ENCODE peak calls at places on chromosomes 5 and 9, in six cellular contexts. One of them, this sample, is unnamed.

GRCh38 chr9:112041199-112041535 is 133.9 kb downstream of the SUSD1 start:
- DNase-seq in neuronal stem cell: no peak
- DNase-seq in cardiac muscle cell: no peak
- DNase-seq in iPS DF 6.9: no peak
- DNase-seq in right atrium auricular region: no peak
- DNase-seq in sigmoid colon: no peak
- DNase-seq in this sample: no peak

GRCh38 chr9:110745656-110746055 is 77.1 kb downstream of the MUSK start:
- DNase-seq in neuronal stem cell: no peak
- DNase-seq in cardiac muscle cell: no peak
- DNase-seq in iPS DF 6.9: no peak
- DNase-seq in right atrium auricular region: no peak
- DNase-seq in sigmoid colon: no peak
- DNase-seq in this sample: no peak

GRCh38 chr5:148374693-148375360 is 8.9 kb upstream of the FBXO38 start:
- DNase-seq in neuronal stem cell: peak; percentile 33
- DNase-seq in cardiac muscle cell: peak; percentile 68
- DNase-seq in iPS DF 6.9: peak; percentile 41
- DNase-seq in right atrium auricular region: no peak
- DNase-seq in sigmoid colon: no peak
- DNase-seq in this sample: peak; percentile 35

GRCh38 chr9:136328622-136329041 is 1.3 kb downstream of the GPSM1 start:
- DNase-seq in neuronal stem cell: no peak
- DNase-seq in cardiac muscle cell: peak; percentile 83
- DNase-seq in iPS DF 6.9: no peak
- DNase-seq in right atrium auricular region: no peak
- DNase-seq in sigmoid colon: peak; percentile 69
- DNase-seq in this sample: no peak

GRCh38 chr9:105187781-105188180 is 56.7 kb upstream of the SLC44A1 start:
- DNase-seq in neuronal stem cell: no peak
- DNase-seq in cardiac muscle cell: no peak
- DNase-seq in iPS DF 6.9: no peak
- DNase-seq in right atrium auricular region: no peak
- DNase-seq in sigmoid colon: no peak
- DNase-seq in this sample: peak; percentile 33

GRCh38 chr5:54743997-54744788 is 226.6 kb downstream of the SNX18 start:
- DNase-seq in neuronal stem cell: no peak
- DNase-seq in cardiac muscle cell: no peak
- DNase-seq in iPS DF 6.9: no peak
- DNase-seq in right atrium auricular region: no peak
- DNase-seq in sigmoid colon: no peak
- DNase-seq in this sample: no peak

GRCh38 chr5:7916171-7916804 is 47.3 kb downstream of the MTRR start:
- DNase-seq in neuronal stem cell: no peak
- DNase-seq in cardiac muscle cell: no peak
- DNase-seq in iPS DF 6.9: no peak
- DNase-seq in right atrium auricular region: no peak
- DNase-seq in sigmoid colon: no peak
- DNase-seq in this sample: no peak

GRCh38 chr5:52760695-52761366 is 26.9 kb upstream of the ITGA1 start:
- DNase-seq in neuronal stem cell: no peak
- DNase-seq in cardiac muscle cell: no peak
- DNase-seq in iPS DF 6.9: no peak
- DNase-seq in right atrium auricular region: no peak
- DNase-seq in sigmoid colon: no peak
- DNase-seq in this sample: no peak

GRCh38 chr9:38689678-38690077 is 30.3 kb downstream of the FAM240B start:
- DNase-seq in neuronal stem cell: peak; percentile 58
- DNase-seq in cardiac muscle cell: no peak
- DNase-seq in iPS DF 6.9: peak; percentile 68
- DNase-seq in right atrium auricular region: peak; percentile 57
- DNase-seq in sigmoid colon: no peak
- DNase-seq in this sample: no peak

GRCh38 chr9:1047605-1048235 is 2.4 kb upstream of the DMRT2 start:
- DNase-seq in neuronal stem cell: no peak
- DNase-seq in cardiac muscle cell: no peak
- DNase-seq in iPS DF 6.9: no peak
- DNase-seq in right atrium auricular region: no peak
- DNase-seq in sigmoid colon: no peak
- DNase-seq in this sample: no peak

GRCh38 chr5:35117960-35118359 is 70.2 kb upstream of the AGXT2 start:
- DNase-seq in neuronal stem cell: no peak
- DNase-seq in cardiac muscle cell: no peak
- DNase-seq in iPS DF 6.9: no peak
- DNase-seq in right atrium auricular region: no peak
- DNase-seq in sigmoid colon: no peak
- DNase-seq in this sample: no peak

GRCh38 chr5:123538670-123539459 is 26.9 kb downstream of the CSNK1G3 start:
- DNase-seq in neuronal stem cell: no peak
- DNase-seq in cardiac muscle cell: no peak
- DNase-seq in iPS DF 6.9: no peak
- DNase-seq in right atrium auricular region: no peak
- DNase-seq in sigmoid colon: no peak
- DNase-seq in this sample: no peak

DNA sequence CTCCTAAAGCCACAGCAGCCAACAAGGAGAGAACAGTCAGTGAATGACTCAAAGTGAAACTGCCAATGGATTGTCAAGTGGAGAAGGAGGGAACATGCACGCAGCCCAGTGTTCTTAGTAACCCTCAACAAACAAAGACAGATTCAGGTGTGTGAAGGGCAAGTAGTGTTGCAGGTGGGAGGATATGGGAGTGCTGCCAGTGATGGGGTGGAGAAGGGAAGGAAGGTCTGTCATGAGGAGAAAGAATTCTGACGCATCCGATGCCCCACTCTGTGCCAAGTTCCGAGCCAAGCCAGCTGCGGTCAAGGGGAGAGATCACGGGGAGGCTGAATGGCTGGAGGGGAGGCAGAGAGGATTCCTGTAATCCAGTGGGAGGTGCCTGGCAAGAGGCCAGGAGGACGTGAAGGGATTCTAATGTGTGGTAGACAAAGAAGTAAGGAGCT is 56.5 kb downstream of the CAST start:
- DNase-seq in neuronal stem cell: no peak
- DNase-seq in cardiac muscle cell: no peak
- DNase-seq in iPS DF 6.9: no peak
- DNase-seq in right atrium auricular region: no peak
- DNase-seq in sigmoid colon: no peak
- DNase-seq in this sample: no peak
- H3K4me1 ChIP-seq in neuronal stem cell: peaks cover 8% of the 10 kb centered on the region
- H3K4me1 ChIP-seq in cardiac muscle cell: peaks cover 18% of the 10 kb centered on the region
- H3K4me1 ChIP-seq in iPS DF 6.9: no peaks in the 10 kb centered on the region
- H3K4me1 ChIP-seq in right atrium auricular region: peaks cover 90% of the 10 kb centered on the region
- H3K4me1 ChIP-seq in sigmoid colon: peaks cover 75% of the 10 kb centered on the region
- H3K4me1 ChIP-seq in this sample: peaks cover 6% of the 10 kb centered on the region

GRCh38 chr5:158468444-158468843 is 609.5 kb upstream of the CLINT1 start:
- DNase-seq in neuronal stem cell: no peak
- DNase-seq in cardiac muscle cell: no peak
- DNase-seq in iPS DF 6.9: no peak
- DNase-seq in right atrium auricular region: no peak
- DNase-seq in sigmoid colon: no peak
- DNase-seq in this sample: no peak

GRCh38 chr5:158463971-158464370 is 605.0 kb upstream of the CLINT1 start:
- DNase-seq in neuronal stem cell: no peak
- DNase-seq in cardiac muscle cell: no peak
- DNase-seq in iPS DF 6.9: no peak
- DNase-seq in right atrium auricular region: peak; percentile 92
- DNase-seq in sigmoid colon: peak; percentile 91
- DNase-seq in this sample: no peak

GRCh38 chr5:158464383-158464782 is 605.4 kb upstream of the CLINT1 start:
- DNase-seq in neuronal stem cell: no peak
- DNase-seq in cardiac muscle cell: no peak
- DNase-seq in iPS DF 6.9: no peak
- DNase-seq in right atrium auricular region: no peak
- DNase-seq in sigmoid colon: no peak
- DNase-seq in this sample: no peak

GRCh38 chr5:158465379-158465972 is 606.5 kb upstream of the CLINT1 start:
- DNase-seq in neuronal stem cell: no peak
- DNase-seq in cardiac muscle cell: no peak
- DNase-seq in iPS DF 6.9: no peak
- DNase-seq in right atrium auricular region: no peak
- DNase-seq in sigmoid colon: no peak
- DNase-seq in this sample: no peak

DNA sequence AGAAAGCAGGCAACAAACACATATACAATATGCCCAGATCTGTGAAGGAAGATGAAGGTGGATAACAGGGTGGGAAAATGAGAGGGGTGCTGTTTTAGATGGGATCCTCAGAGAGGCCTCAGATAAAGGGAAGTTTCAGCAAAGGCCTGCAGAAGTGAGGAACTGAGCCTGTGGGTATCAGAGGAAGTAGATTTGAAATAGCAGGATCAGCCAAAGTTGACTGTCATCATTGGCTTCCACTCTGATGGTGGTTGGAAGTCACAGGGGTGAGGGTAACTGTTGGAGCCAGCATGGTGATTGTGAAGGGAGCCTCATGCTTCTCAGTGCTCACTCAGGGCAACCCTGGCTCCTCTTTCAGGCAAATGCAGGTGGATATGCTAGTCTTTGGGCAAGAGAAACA is 607.3 kb upstream of the CLINT1 start:
- DNase-seq in neuronal stem cell: no peak
- DNase-seq in cardiac muscle cell: no peak
- DNase-seq in iPS DF 6.9: no peak
- DNase-seq in right atrium auricular region: no peak
- DNase-seq in sigmoid colon: no peak
- DNase-seq in this sample: no peak
- H3K27ac ChIP-seq in neuronal stem cell: no peak overlapping the region
- H3K27ac ChIP-seq in cardiac muscle cell: no peak overlapping the region
- H3K27ac ChIP-seq in iPS DF 6.9: no peak overlapping the region
- H3K27ac ChIP-seq in right atrium auricular region: no peak overlapping the region
- H3K27ac ChIP-seq in sigmoid colon: no peak overlapping the region
- H3K27ac ChIP-seq in this sample: no peak overlapping the region

DNA sequence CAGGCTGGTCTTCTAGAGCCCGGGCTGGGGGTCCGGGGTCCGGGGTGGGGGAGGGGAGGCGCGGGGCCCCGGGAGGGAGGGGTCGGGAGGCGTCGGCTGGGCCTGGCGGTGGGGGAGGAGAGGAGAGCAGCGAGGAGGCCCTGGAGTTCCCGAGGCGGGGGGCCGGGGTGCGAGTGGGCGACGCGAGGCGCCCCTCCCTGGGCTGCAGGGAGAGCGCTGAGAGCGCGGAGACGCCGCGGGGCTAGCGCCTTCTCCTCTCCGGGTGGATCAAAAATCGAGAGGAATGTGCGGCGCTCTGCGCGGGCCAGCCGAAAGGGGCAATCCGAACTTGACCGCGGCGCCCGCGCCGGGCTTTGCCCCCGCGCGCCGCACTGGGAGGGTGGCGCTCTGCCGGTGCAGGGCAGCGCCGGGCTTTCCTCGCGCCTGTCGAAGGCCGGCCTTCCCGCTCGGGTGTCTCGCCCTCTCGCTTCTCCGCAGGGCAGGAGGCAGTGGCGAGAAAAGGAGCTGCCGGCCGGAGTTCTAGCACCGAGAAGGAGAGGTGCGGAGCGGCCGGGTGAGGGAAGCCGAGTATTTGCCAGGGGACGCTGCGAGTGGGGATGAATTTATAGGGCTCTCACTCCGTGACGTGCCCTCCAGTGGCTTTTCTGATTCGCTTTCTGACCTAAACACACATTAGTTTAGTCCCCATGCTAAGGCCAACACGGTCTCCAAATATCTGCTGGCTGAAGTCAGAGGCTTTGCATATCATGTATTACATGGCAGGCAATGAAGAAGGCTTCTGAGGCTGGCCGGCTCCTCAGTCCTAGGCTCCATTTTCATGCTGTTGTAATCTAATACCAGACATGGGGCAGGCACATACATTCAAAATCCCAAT is at the start of gene GDNF:
- DNase-seq in neuronal stem cell: no peak
- DNase-seq in cardiac muscle cell: peak; percentile 65
- DNase-seq in iPS DF 6.9: no peak
- DNase-seq in right atrium auricular region: no peak
- DNase-seq in sigmoid colon: peak; percentile 91
- DNase-seq in this sample: no peak
- H3K4me1 ChIP-seq in neuronal stem cell: peaks cover 7% of the 10 kb centered on the region
- H3K4me1 ChIP-seq in cardiac muscle cell: peaks cover 5% of the 10 kb centered on the region
- H3K4me1 ChIP-seq in iPS DF 6.9: peaks cover 3% of the 10 kb centered on the region
- H3K4me1 ChIP-seq in right atrium auricular region: peaks cover 47% of the 10 kb centered on the region
- H3K4me1 ChIP-seq in sigmoid colon: peaks cover 34% of the 10 kb centered on the region
- H3K4me1 ChIP-seq in this sample: peaks cover 13% of the 10 kb centered on the region

GRCh38 chr9:132242621-132243155 is 80.8 kb downstream of the NTNG2 start:
- DNase-seq in neuronal stem cell: no peak
- DNase-seq in cardiac muscle cell: no peak
- DNase-seq in iPS DF 6.9: no peak
- DNase-seq in right atrium auricular region: no peak
- DNase-seq in sigmoid colon: no peak
- DNase-seq in this sample: no peak
- H3K27ac ChIP-seq in neuronal stem cell: no peak overlapping the region
- H3K27ac ChIP-seq in cardiac muscle cell: no peak overlapping the region
- H3K27ac ChIP-seq in iPS DF 6.9: no peak overlapping the region
- H3K27ac ChIP-seq in right atrium auricular region: peak overlapping the region; percentile 68
- H3K27ac ChIP-seq in sigmoid colon: peak overlapping the region; percentile 70
- H3K27ac ChIP-seq in this sample: no peak overlapping the region

DNA sequence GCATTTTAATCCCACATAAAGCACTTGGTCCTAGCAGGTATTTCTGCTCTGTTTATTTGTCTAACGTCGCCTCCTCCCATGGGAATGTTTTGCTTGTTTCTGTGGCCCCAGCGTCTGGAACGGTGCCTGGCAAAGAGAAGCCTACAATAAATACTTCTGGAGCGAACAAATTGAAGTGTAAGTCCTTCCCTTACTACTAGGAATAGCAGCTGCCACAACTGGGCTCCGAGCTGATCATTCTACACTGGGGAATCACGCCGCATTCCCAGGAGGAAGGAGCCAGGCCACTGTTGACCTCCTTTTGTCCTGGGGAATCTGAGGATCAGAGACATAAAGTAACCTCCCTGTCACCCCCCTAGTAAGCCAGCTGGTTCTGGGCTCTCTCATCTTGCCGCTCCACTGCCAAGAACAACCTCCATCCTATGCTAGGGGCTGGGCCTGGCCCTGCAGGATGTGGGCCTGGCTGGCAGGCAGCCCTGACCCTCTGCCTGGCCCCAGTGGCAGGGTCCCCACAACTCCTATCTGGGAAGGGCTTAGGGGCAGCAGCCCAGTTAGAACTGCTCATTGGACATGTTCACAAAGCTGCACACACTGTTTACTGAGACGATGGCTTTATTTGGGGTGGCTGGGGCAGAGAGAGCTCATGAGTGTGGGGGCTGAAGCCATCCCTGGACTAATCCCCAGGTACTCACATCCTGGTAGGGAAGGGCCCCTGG is 82.8 kb downstream of the GTF3C4 start:
- DNase-seq in neuronal stem cell: peak; percentile 31
- DNase-seq in cardiac muscle cell: no peak
- DNase-seq in iPS DF 6.9: no peak
- DNase-seq in right atrium auricular region: no peak
- DNase-seq in sigmoid colon: peak; percentile 41
- DNase-seq in this sample: no peak
- H3K4me1 ChIP-seq in neuronal stem cell: peaks cover 20% of the 10 kb centered on the region
- H3K4me1 ChIP-seq in cardiac muscle cell: peaks cover 7% of the 10 kb centered on the region
- H3K4me1 ChIP-seq in iPS DF 6.9: no peaks in the 10 kb centered on the region
- H3K4me1 ChIP-seq in right atrium auricular region: no peaks in the 10 kb centered on the region
- H3K4me1 ChIP-seq in sigmoid colon: no peaks in the 10 kb centered on the region
- H3K4me1 ChIP-seq in this sample: no peaks in the 10 kb centered on the region

GRCh38 chr5:78404682-78405293 is 44.4 kb downstream of the SCAMP1 start:
- DNase-seq in neuronal stem cell: no peak
- DNase-seq in cardiac muscle cell: no peak
- DNase-seq in iPS DF 6.9: no peak
- DNase-seq in right atrium auricular region: no peak
- DNase-seq in sigmoid colon: no peak
- DNase-seq in this sample: no peak
- H3K27ac ChIP-seq in neuronal stem cell: no peak overlapping the region
- H3K27ac ChIP-seq in cardiac muscle cell: no peak overlapping the region
- H3K27ac ChIP-seq in iPS DF 6.9: no peak overlapping the region
- H3K27ac ChIP-seq in right atrium auricular region: no peak overlapping the region
- H3K27ac ChIP-seq in sigmoid colon: no peak overlapping the region
- H3K27ac ChIP-seq in this sample: no peak overlapping the region

This sample was measured in Panc1.